ENCODE peak calls at places on chromosomes 5 and 9, in ten cellular contexts. B, H, J, M, Q, V, T, F, K and A are unnamed samples.

GRCh38 chr5:51651889-51652288 is 268.6 kb downstream of the ISL1 start:
- DNase-seq in J (no peak), M (peak), B (no peak), K (no peak), T (peak), F (no peak), H (no peak), V (no peak), Q (no peak), A (no peak)

GRCh38 chr9:136913701-136914438 is 27.6 kb downstream of the TRAF2 start:
- DNase-seq in B (no peak), K (no peak), V (no peak), F (no peak), H (no peak), Q (no peak), M (no peak), J (no peak), T (no peak), A (no peak)

GRCh38 chr5:139046551-139046950 is 151.6 kb downstream of the SIL1 start:
- DNase-seq in F (no peak), V (no peak), K (no peak), Q (no peak), B (peak), H (no peak), T (no peak), M (no peak), J (no peak), A (no peak)

GRCh38 chr9:90659626-90660364 is 17.2 kb upstream of the DIRAS2 start:
- DNase-seq in F (no peak), Q (no peak), M (peak), V (no peak), T (peak), H (no peak), K (no peak), B (peak), J (no peak), A (no peak)

GRCh38 chr9:69932901-69933300 is 110.7 kb upstream of the MAMDC2 start:
- DNase-seq in F (no peak), M (peak), T (no peak), Q (no peak), V (no peak), B (no peak), H (peak), J (no peak), K (peak), A (no peak)

GRCh38 chr9:24509850-24510249 is 35.8 kb downstream of the IZUMO3 start:
- DNase-seq in V (no peak), B (no peak), M (no peak), K (no peak), T (no peak), J (no peak), Q (no peak), F (no peak), H (no peak), A (no peak)

GRCh38 chr9:30925126-30925525 is 1459.3 kb upstream of the ACO1 start:
- DNase-seq in K (no peak), F (no peak), H (no peak), B (no peak), V (no peak), Q (no peak), J (no peak), M (no peak), T (no peak), A (no peak)

GRCh38 chr5:11617080-11617479 is 287.2 kb downstream of the CTNND2 start:
- DNase-seq in M (peak), V (no peak), H (no peak), K (no peak), T (no peak), B (no peak), Q (no peak), F (no peak), J (no peak), A (no peak)

GRCh38 chr5:107067391-107067790 is 603.3 kb downstream of the EFNA5 start:
- DNase-seq in T (no peak), K (peak), M (no peak), V (no peak), F (no peak), H (no peak), J (no peak), Q (no peak), B (no peak), A (no peak)

GRCh38 chr9:136990233-136990911 is 1.9 kb upstream of the PAXX start:
- DNase-seq in J (no peak), Q (no peak), K (no peak), T (no peak), B (no peak), M (no peak), H (no peak), V (no peak), F (no peak), A (no peak)

DNA sequence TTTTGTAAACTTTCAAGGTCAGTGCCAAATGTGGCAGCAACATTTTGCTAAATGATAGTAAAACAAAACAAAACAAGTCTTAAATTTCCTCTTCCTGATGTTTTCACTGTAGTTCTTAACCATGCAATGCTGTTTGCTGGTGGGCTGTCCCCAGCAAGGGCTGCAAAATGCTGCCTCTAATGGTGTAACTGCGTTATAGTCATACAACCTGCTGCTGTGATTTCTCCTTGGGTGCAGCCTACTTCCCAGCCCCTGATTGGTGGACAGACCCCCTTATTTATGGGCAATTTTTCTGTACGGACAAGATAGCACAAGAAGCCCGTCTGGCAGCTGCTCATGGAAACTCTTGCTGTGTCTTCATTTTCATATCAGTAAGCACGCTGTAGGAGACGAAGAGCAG is 26.6 kb upstream of the PIP5K1B start:
- DNase-seq in F (peak), J (no peak), K (peak), B (no peak), T (no peak), M (no peak), Q (no peak), V (no peak), H (peak), A (no peak)
- TF ChIP-seq CTCF in F (peak), J (no peak), K (peak), B (peak), T (no peak), M (no peak), Q (peak), V (no peak), H (peak), A (no peak)

DNA sequence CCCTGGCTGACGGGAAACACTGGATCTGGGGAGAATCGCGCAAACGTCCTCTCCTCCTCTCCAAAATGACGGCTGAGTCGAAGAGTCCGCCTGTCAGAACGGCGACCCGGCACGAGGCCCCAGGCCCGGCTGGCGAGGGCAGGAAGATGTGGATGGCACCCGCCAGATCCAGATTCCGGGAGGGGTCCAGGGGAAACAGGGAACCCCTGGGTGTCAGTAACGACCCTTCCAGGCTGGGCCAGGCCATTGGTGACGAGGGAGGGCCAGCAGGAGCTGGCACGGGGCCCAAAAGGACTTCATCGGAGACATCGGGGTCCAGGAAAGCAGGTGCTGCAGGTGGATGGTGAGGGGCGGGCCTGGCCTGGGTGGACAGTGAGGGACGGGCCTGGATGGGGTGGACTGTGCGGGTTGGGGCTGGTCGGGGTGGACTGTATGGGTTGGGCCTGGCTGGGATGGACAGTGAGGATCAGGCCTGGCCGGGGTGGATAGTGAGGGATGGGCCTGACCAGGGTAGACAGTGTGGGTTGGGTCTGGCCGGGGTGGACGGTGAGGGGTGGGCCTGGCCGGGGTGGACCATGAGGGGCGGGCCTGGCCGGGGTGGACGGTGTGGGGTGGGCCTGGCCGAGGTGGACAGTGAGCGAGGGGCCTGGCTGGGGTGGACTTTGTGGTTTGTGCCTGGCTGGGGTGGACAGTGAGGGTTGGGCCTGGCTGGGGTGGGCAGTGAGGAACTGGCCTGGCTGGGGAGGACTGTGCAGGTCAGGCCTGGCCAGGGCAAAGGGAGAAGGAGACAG is 14.0 kb downstream of the SLC6A3 start:
- DNase-seq in J (no peak), F (peak), H (no peak), B (no peak), K (no peak), V (no peak), M (no peak), T (no peak), Q (peak), A (peak)
- TF ChIP-seq CTCF in J (no peak), F (no peak), H (no peak), B (no peak), K (no peak), V (no peak), M (no peak), T (no peak), Q (no peak), A (no peak)

GRCh38 chr9:121744002-121744686 is 92.7 kb downstream of the DAB2IP start:
- DNase-seq in M (peak), J (peak), H (peak), K (no peak), F (peak), Q (no peak), B (peak), V (peak), T (no peak), A (peak)
- TF ChIP-seq CTCF in M (peak), J (peak), H (peak), K (peak), F (peak), Q (peak), B (peak), V (peak), T (no peak), A (peak)

GRCh38 chr5:112119969-112120368 is 299.1 kb downstream of the EPB41L4A start:
- DNase-seq in H (no peak), F (no peak), Q (no peak), J (no peak), T (no peak), K (no peak), M (no peak), B (no peak), V (no peak), A (no peak)
- TF ChIP-seq CTCF in H (no peak), F (no peak), Q (no peak), J (no peak), T (no peak), K (no peak), M (no peak), B (no peak), V (no peak), A (no peak)

DNA sequence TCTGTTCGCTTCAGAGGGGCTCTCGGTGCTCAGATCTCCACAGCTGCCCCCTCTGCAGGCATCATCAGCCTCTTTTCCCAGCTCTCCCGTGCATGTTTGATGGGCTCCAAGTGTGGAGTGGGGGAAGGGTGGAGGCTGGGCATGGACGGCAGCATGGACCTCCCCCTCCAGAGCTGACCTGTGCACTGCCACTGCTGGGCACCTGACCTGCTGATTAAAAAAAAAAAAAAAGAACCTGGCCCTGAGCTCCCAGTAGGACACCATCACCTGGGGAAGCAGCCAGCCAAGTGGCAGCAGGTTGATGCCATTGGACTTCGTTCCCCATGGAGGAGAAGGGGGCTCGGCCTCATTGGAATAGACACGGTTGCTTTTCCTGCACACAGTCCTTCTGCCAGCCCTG is 15.0 kb upstream of the BRD3OS start:
- DNase-seq in F (no peak), J (no peak), K (no peak), M (no peak), B (no peak), H (no peak), T (no peak), V (no peak), Q (peak), A (no peak)
- TF ChIP-seq CTCF in F (no peak), J (no peak), K (no peak), M (no peak), B (no peak), H (no peak), T (no peak), V (no peak), Q (no peak), A (no peak)